ENCODE peak calls at places on chromosomes 1 and 21, in nine cellular contexts. S, Q, G, B, C, P, A, D and F are unnamed samples.

GRCh38 chr1:215517441-215517891 is 49.6 kb upstream of the KCTD3 start:
- DNase-seq in S (no peak), Q (no peak), G (no peak), B (no peak), C (peak), P (peak), A (no peak), D (peak), F (peak)

GRCh38 chr1:157233131-157233530 is 94.9 kb upstream of the ETV3 start:
- DNase-seq in S (no peak), Q (no peak), G (no peak), B (no peak), C (no peak), P (no peak), A (no peak), D (no peak), F (no peak)

GRCh38 chr1:2174348-2175054 is 20.1 kb downstream of the FAAP20 start:
- DNase-seq in S (no peak), Q (peak), G (peak), B (peak), C (peak), P (no peak), A (no peak), D (peak), F (peak)

GRCh38 chr1:94955767-94956632 is 29.1 kb upstream of the CNN3 start:
- DNase-seq in S (no peak), Q (no peak), G (no peak), B (no peak), C (peak), P (no peak), A (peak), D (no peak), F (peak)

GRCh38 chr21:44684483-44684882 is 2.5 kb upstream of the KRTAP12-1 start:
- DNase-seq in S (no peak), Q (no peak), G (no peak), B (no peak), C (no peak), P (no peak), A (no peak), D (no peak), F (no peak)

GRCh38 chr1:20702416-20702815 is 15.4 kb downstream of the KIF17 start:
- DNase-seq in S (no peak), Q (no peak), G (no peak), B (no peak), C (peak), P (no peak), A (no peak), D (peak), F (peak)

GRCh38 chr1:109242387-109242786 is 7.0 kb upstream of the CELSR2 start:
- DNase-seq in S (no peak), Q (no peak), G (no peak), B (no peak), C (no peak), P (no peak), A (no peak), D (no peak), F (no peak)

GRCh38 chr1:90879281-90879680 is 142.6 kb downstream of the ZNF644 start:
- DNase-seq in S (no peak), Q (no peak), G (peak), B (no peak), C (peak), P (no peak), A (no peak), D (no peak), F (peak)

GRCh38 chr21:23968722-23969647 is 1638.3 kb downstream of the MRPL39 start:
- DNase-seq in S (peak), Q (peak), G (peak), B (peak), C (peak), P (peak), A (peak), D (peak), F (no peak)

GRCh38 chr1:6587261-6588005 is 7.6 kb downstream of the ZBTB48 start:
- DNase-seq in S (no peak), Q (no peak), G (peak), B (no peak), C (no peak), P (no peak), A (no peak), D (no peak), F (peak)

GRCh38 chr21:40208960-40209359 is 341.7 kb downstream of the PCP4 start:
- DNase-seq in S (no peak), Q (no peak), G (no peak), B (no peak), C (no peak), P (no peak), A (no peak), D (no peak), F (no peak)

GRCh38 chr1:207286747-207287528 is 34.5 kb upstream of the CD55 start:
- DNase-seq in S (no peak), Q (no peak), G (no peak), B (no peak), C (peak), P (no peak), A (no peak), D (no peak), F (no peak)

GRCh38 chr1:53470155-53470554 is 11.0 kb downstream of the DMRTB1 start:
- DNase-seq in S (peak), Q (peak), G (peak), B (no peak), C (peak), P (no peak), A (peak), D (peak), F (peak)

GRCh38 chr21:44425895-44426662 is 29.2 kb upstream of the LRRC3 start:
- DNase-seq in S (no peak), Q (no peak), G (no peak), B (no peak), C (no peak), P (no peak), A (no peak), D (no peak), F (no peak)

GRCh38 chr1:66778266-66778665 is 22.8 kb downstream of the INSL5 start:
- DNase-seq in S (no peak), Q (peak), G (peak), B (no peak), C (no peak), P (no peak), A (no peak), D (no peak), F (no peak)

GRCh38 chr1:66243548-66244130 is 290.3 kb upstream of the SGIP1 start:
- DNase-seq in S (no peak), Q (no peak), G (no peak), B (no peak), C (peak), P (no peak), A (no peak), D (no peak), F (peak)

GRCh38 chr1:117138556-117138955 is 17.0 kb upstream of the TRIM45 start:
- DNase-seq in S (no peak), Q (no peak), G (no peak), B (no peak), C (no peak), P (no peak), A (no peak), D (no peak), F (no peak)